ENCODE peak calls at places on chromosome 17, in nine cellular contexts. Y is MCF 10A, U is GM20000, Q is cardiac fibroblast, H is GM12878, K is omental fat pad, F is psoas muscle, I is A549, B is MM.1S. O is an unnamed sample.

GRCh38 chr17:17648762-17649161 is 32.5 kb upstream of the RAI1 start:
- DNase-seq in K (no peak), I (no peak), B (no peak), Q (peak), F (no peak), U (no peak), Y (no peak), H (no peak), O (no peak)

GRCh38 chr17:1182831-1183578 is 3.2 kb upstream of the ABR start:
- DNase-seq in U (no peak), B (no peak), F (no peak), I (no peak), Q (no peak), Y (no peak), K (no peak), H (no peak), O (no peak)

GRCh38 chr17:82238562-82239201 is 9.8 kb downstream of the SLC16A3 start:
- DNase-seq in U (peak), Y (peak), F (peak), K (no peak), H (no peak), B (no peak), I (no peak), Q (peak), O (peak)

GRCh38 chr17:58666858-58667267 is 25.0 kb downstream of the TEX14 start:
- DNase-seq in F (peak), Y (no peak), H (no peak), Q (peak), U (no peak), I (peak), K (peak), B (no peak), O (peak)

GRCh38 chr17:15393414-15393813 is 52.0 kb upstream of the TEKT3 start:
- DNase-seq in U (no peak), B (no peak), F (no peak), Y (no peak), Q (no peak), K (no peak), I (no peak), H (no peak), O (no peak)

GRCh38 chr17:44444735-44445105 is 55.3 kb upstream of the ITGA2B start:
- DNase-seq in B (no peak), H (no peak), K (no peak), I (no peak), Q (peak), Y (peak), F (no peak), U (no peak), O (no peak)

GRCh38 chr17:61487668-61488595 is 35.7 kb downstream of the TBX4 start:
- DNase-seq in I (no peak), U (no peak), Y (no peak), Q (no peak), B (no peak), H (no peak), K (no peak), F (no peak), O (no peak)

GRCh38 chr17:80395402-80396151 is 19.4 kb upstream of the ENDOV start:
- DNase-seq in F (no peak), I (no peak), Q (no peak), H (no peak), U (no peak), Y (no peak), K (no peak), B (no peak), O (no peak)

GRCh38 chr17:67043283-67043682 is 1.1 kb upstream of the CACNG1 start:
- DNase-seq in U (no peak), H (no peak), I (no peak), F (peak), Q (no peak), B (no peak), K (no peak), Y (no peak), O (no peak)

GRCh38 chr17:29190039-29190438 is 9.8 kb upstream of the MYO18A start:
- DNase-seq in H (no peak), Y (no peak), F (no peak), B (no peak), U (no peak), I (no peak), Q (no peak), K (no peak), O (no peak)

GRCh38 chr17:70261170-70261569 is 91.8 kb downstream of the KCNJ2 start:
- DNase-seq in Q (no peak), K (no peak), Y (no peak), U (no peak), F (no peak), B (no peak), I (no peak), H (no peak), O (no peak)

GRCh38 chr17:59093702-59094231 is 12.9 kb downstream of the TRIM37 start:
- DNase-seq in I (peak), B (no peak), F (peak), K (peak), U (no peak), H (no peak), Y (peak), Q (peak), O (no peak)

GRCh38 chr17:3482851-3483250 is 7.1 kb downstream of the ASPA start:
- DNase-seq in F (no peak), K (no peak), B (no peak), Y (no peak), U (no peak), Q (no peak), I (no peak), H (no peak), O (no peak)

GRCh38 chr17:28185658-28186057 is 133.3 kb upstream of the TMEM97 start:
- DNase-seq in B (no peak), Q (no peak), K (no peak), H (no peak), I (no peak), U (no peak), Y (no peak), F (no peak), O (no peak)

GRCh38 chr17:7306911-7307685 is at the start of gene EIF5A:
- DNase-seq in Q (peak), U (peak), F (peak), B (peak), H (peak), K (peak), I (peak), Y (peak), O (peak)
- TF ChIP-seq CTCF in Q (no peak), U (no peak), F (no peak), B (no peak), H (no peak), K (no peak), I (no peak), Y (no peak), O (no peak)

DNA sequence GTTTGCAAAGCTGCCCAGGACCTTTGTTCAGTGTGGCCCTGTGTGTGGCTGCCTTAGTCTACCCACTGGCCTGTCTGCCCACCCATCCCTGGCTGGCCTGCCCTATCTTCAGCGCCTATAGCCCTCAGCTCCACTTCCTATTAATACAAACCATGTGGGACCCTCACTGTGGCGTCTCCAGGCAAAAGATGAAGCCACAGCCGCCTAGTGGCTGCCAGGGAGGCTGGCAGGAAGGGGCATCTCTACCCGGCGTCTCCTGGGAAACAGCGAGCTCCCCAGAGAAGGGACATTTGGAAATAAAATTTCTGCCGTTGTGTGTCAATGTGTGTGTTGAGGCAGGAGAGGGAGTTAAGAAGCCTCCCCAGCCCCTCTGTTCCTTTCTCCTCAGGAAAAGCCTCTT is 31.5 kb downstream of the NEUROD2 start:
- DNase-seq in B (no peak), K (no peak), Y (peak), H (no peak), U (no peak), F (no peak), I (peak), Q (peak), O (no peak)
- TF ChIP-seq CTCF in B (peak), K (no peak), Y (peak), H (peak), U (no peak), F (no peak), I (peak), Q (peak), O (peak)

DNA sequence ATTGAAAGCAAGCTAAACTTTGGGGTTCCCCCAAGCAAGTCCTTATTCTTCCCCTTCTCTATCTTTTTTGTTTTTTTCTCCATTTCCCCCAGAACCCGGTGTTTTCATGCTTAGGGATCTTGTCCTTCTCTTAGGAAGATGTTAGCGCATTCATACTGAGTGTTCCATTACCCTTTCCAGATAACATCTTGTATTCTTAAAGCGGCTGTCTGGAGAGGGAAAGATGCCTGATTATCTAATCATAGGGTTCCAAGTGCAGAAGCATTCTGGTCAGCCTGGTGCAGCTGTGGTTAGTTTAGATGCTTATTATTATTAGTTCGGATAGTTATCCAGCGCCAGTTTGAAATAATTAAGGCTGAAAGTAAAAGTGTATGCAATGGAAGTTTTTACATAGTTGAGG is 2.0 kb downstream of the TOM1L1 start:
- DNase-seq in B (no peak), H (no peak), F (no peak), I (no peak), Q (no peak), K (no peak), U (no peak), Y (no peak), O (no peak)
- TF ChIP-seq CTCF in B (no peak), H (no peak), F (no peak), I (no peak), Q (no peak), K (no peak), U (no peak), Y (no peak), O (no peak)

DNA sequence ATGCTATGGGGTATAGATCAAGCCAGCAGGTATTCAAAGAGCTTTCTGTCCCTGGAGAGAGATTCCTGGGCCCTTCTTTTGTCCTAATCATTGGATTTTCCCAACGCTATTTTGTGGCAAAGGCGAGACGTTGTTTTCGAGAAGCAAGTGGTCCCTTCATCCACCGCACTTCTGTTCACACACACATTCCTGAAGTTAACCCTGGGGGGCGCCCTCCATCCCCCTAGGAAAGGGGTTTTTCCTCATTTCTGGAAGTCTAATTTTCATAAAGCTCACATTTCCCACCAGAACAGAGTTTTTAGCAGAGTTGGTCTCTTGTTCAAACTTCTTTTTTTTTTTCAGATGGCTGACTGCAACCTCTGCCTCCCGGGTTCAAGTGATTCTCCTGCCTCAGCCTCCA is 11.9 kb downstream of the SCGB1C2 start:
- DNase-seq in U (no peak), B (no peak), Q (no peak), H (no peak), I (no peak), F (no peak), Y (no peak), K (no peak), O (no peak)
- TF ChIP-seq CTCF in U (no peak), B (no peak), Q (no peak), H (no peak), I (no peak), F (no peak), Y (no peak), K (no peak), O (no peak)

GRCh38 chr17:56594528-56595418 is 1.3 kb downstream of the NOG start:
- DNase-seq in H (no peak), Q (no peak), I (peak), B (peak), K (no peak), F (no peak), Y (peak), U (peak), O (peak)
- TF ChIP-seq CTCF in H (no peak), Q (no peak), I (no peak), B (peak), K (no peak), F (no peak), Y (no peak), U (no peak), O (no peak)

GRCh38 chr17:36602924-36603384 is 1.6 kb downstream of the MRM1 start:
- DNase-seq in B (peak), Y (peak), F (peak), H (peak), I (peak), U (peak), Q (peak), K (peak), O (peak)

GRCh38 chr17:36602030-36602737 is 801 bp downstream of the MRM1 start:
- DNase-seq in I (no peak), H (no peak), B (no peak), U (no peak), K (no peak), Q (no peak), F (peak), Y (peak), O (no peak)

GRCh38 chr17:36600477-36600876 is 906 bp upstream of the MRM1 start:
- DNase-seq in Q (no peak), H (no peak), U (no peak), I (no peak), K (no peak), F (no peak), B (no peak), Y (no peak), O (no peak)

GRCh38 chr17:36600936-36601302 is 464 bp upstream of the MRM1 start:
- DNase-seq in U (no peak), F (no peak), Q (no peak), B (peak), K (no peak), I (no peak), Y (no peak), H (no peak), O (no peak)

GRCh38 chr17:36601303-36602029 is at the start of gene MRM1:
- DNase-seq in Q (peak), U (peak), H (peak), B (peak), K (peak), F (peak), Y (peak), I (peak), O (peak)
- TF ChIP-seq CTCF in Q (peak), U (no peak), H (peak), B (peak), K (no peak), F (no peak), Y (no peak), I (peak), O (no peak)

GRCh38 chr17:10875984-10876555 is 38.2 kb upstream of the PIRT start:
- DNase-seq in H (no peak), Q (peak), K (peak), U (peak), B (peak), I (peak), Y (peak), F (peak), O (no peak)
- TF ChIP-seq CTCF in H (peak), Q (peak), K (no peak), U (peak), B (peak), I (peak), Y (peak), F (peak), O (peak)

O was measured in CD14-positive monocyte.